ENCODE peak calls at places on chromosome 9, in four cellular contexts. Y, X, K and U are unnamed samples.

GRCh38 chr9:974993-975739 is 1.3 kb upstream of the DMRT3 start:
- DNase-seq in Y (no peak), X (no peak), K (peak), U (no peak)

GRCh38 chr9:3181049-3181953 is 337.4 kb upstream of the PUM3 start:
- DNase-seq in Y (no peak), X (peak), K (no peak), U (peak)

GRCh38 chr9:36742264-36742663 is 169.6 kb downstream of the MELK start:
- DNase-seq in Y (no peak), X (no peak), K (no peak), U (no peak)

GRCh38 chr9:136119259-136120118 is 814 bp upstream of the TMEM250 start:
- DNase-seq in Y (peak), X (no peak), K (no peak), U (no peak)

GRCh38 chr9:123269316-123269715 is 930 bp upstream of the STRBP start:
- DNase-seq in Y (no peak), X (no peak), K (no peak), U (no peak)

GRCh38 chr9:35257986-35258664 is 96.3 kb downstream of the UNC13B start:
- DNase-seq in Y (no peak), X (no peak), K (no peak), U (no peak)

GRCh38 chr9:79551999-79552398 is 19.8 kb upstream of the TLE4 start:
- DNase-seq in Y (no peak), X (no peak), K (no peak), U (no peak)

GRCh38 chr9:104810421-104811339 is 46.8 kb downstream of the NIPSNAP3B start:
- DNase-seq in Y (peak), X (no peak), K (no peak), U (peak)

GRCh38 chr9:36584626-36585460 is 12.1 kb downstream of the MELK start:
- DNase-seq in Y (peak), X (no peak), K (no peak), U (no peak)

GRCh38 chr9:128276574-128277270 is 646 bp downstream of the SWI5 start:
- DNase-seq in Y (peak), X (no peak), K (no peak), U (no peak)

GRCh38 chr9:32873546-32873945 is 90.2 kb downstream of the TMEM215 start:
- DNase-seq in Y (no peak), X (no peak), K (no peak), U (no peak)

GRCh38 chr9:130845901-130846381 is 10.9 kb downstream of the ABL1 start:
- DNase-seq in Y (peak), X (no peak), K (no peak), U (no peak)

GRCh38 chr9:35954942-35955546 is 2.9 kb downstream of the OR2S2 start:
- DNase-seq in Y (peak), X (peak), K (no peak), U (peak)

GRCh38 chr9:70010015-70010414 is 33.6 kb upstream of the MAMDC2 start:
- DNase-seq in Y (no peak), X (no peak), K (no peak), U (no peak)

GRCh38 chr9:76717611-76718010 is 46.6 kb upstream of the PCA3 start:
- DNase-seq in Y (peak), X (no peak), K (no peak), U (no peak)

GRCh38 chr9:126838895-126839294 is 21.5 kb upstream of the ZBTB34 start:
- DNase-seq in Y (no peak), X (no peak), K (no peak), U (no peak)

GRCh38 chr9:93071464-93071863 is 13.0 kb downstream of the SUSD3 start:
- DNase-seq in Y (peak), X (no peak), K (no peak), U (no peak)

GRCh38 chr9:136110082-136111061 is 8.3 kb downstream of the TMEM250 start:
- DNase-seq in Y (peak), X (no peak), K (no peak), U (no peak)

GRCh38 chr9:14159440-14160222 is 154.3 kb downstream of the NFIB start:
- DNase-seq in Y (peak), X (peak), K (no peak), U (no peak)